ENCODE peak calls at places on chromosomes 4 and X, in eight cellular contexts. One of them, this sample, is unnamed.
A peak's percentile ranks its signal among the peaks of the same experiment; 100 is the strongest.

GRCh38 chr4:9952415-9952950 is 68.8 kb downstream of the SLC2A9 start:
- DNase-seq in A673: no peak
- DNase-seq in neural progenitor cell: no peak
- DNase-seq in psoas muscle: no peak
- DNase-seq in uterus: no peak
- DNase-seq in aorta: no peak
- DNase-seq in pancreas: no peak
- DNase-seq in CD8-positive, alpha-beta memory T cell: no peak
- DNase-seq in this sample: no peak

GRCh38 chrX:72492499-72492898 is 80.1 kb downstream of the HDAC8 start:
- DNase-seq in CD8-positive, alpha-beta memory T cell: no peak
- DNase-seq in uterus: no peak
- DNase-seq in neural progenitor cell: no peak
- DNase-seq in aorta: no peak
- DNase-seq in A673: no peak
- DNase-seq in pancreas: no peak
- DNase-seq in psoas muscle: no peak
- DNase-seq in this sample: no peak

GRCh38 chr4:106763044-106763443 is 273.1 kb downstream of the DKK2 start:
- DNase-seq in psoas muscle: no peak
- DNase-seq in uterus: no peak
- DNase-seq in aorta: no peak
- DNase-seq in A673: no peak
- DNase-seq in CD8-positive, alpha-beta memory T cell: no peak
- DNase-seq in pancreas: no peak
- DNase-seq in neural progenitor cell: peak; percentile 67
- DNase-seq in this sample: no peak

GRCh38 chr4:176323511-176324160 is 3.9 kb downstream of the SPCS3 start:
- DNase-seq in aorta: no peak
- DNase-seq in uterus: no peak
- DNase-seq in A673: no peak
- DNase-seq in pancreas: no peak
- DNase-seq in CD8-positive, alpha-beta memory T cell: no peak
- DNase-seq in psoas muscle: no peak
- DNase-seq in neural progenitor cell: no peak
- DNase-seq in this sample: no peak

GRCh38 chr4:186902361-186902760 is 178.7 kb upstream of the FAT1 start:
- DNase-seq in A673: no peak
- DNase-seq in aorta: no peak
- DNase-seq in psoas muscle: no peak
- DNase-seq in neural progenitor cell: no peak
- DNase-seq in uterus: no peak
- DNase-seq in CD8-positive, alpha-beta memory T cell: no peak
- DNase-seq in pancreas: no peak
- DNase-seq in this sample: no peak

GRCh38 chr4:78945638-78946179 is 6.5 kb upstream of the PAQR3 start:
- DNase-seq in neural progenitor cell: no peak
- DNase-seq in psoas muscle: no peak
- DNase-seq in A673: no peak
- DNase-seq in pancreas: no peak
- DNase-seq in uterus: no peak
- DNase-seq in CD8-positive, alpha-beta memory T cell: no peak
- DNase-seq in aorta: no peak
- DNase-seq in this sample: no peak

GRCh38 chrX:136496768-136497555 is 430 bp upstream of the HTATSF1 start:
- DNase-seq in psoas muscle: peak; percentile 84
- DNase-seq in CD8-positive, alpha-beta memory T cell: peak; percentile 92
- DNase-seq in uterus: peak; percentile 90
- DNase-seq in aorta: peak; percentile 92
- DNase-seq in A673: peak; percentile 93
- DNase-seq in pancreas: peak; percentile 86
- DNase-seq in neural progenitor cell: peak; percentile 92
- DNase-seq in this sample: peak; percentile 91

GRCh38 chr4:169956441-169956840 is 69.8 kb downstream of the MFAP3L start:
- DNase-seq in A673: no peak
- DNase-seq in neural progenitor cell: peak; percentile 33
- DNase-seq in psoas muscle: no peak
- DNase-seq in aorta: no peak
- DNase-seq in uterus: no peak
- DNase-seq in CD8-positive, alpha-beta memory T cell: no peak
- DNase-seq in pancreas: no peak
- DNase-seq in this sample: no peak

GRCh38 chr4:124710253-124710849 is 2.2 kb downstream of the ANKRD50 start:
- DNase-seq in psoas muscle: no peak
- DNase-seq in pancreas: no peak
- DNase-seq in aorta: no peak
- DNase-seq in A673: no peak
- DNase-seq in neural progenitor cell: peak; percentile 1
- DNase-seq in CD8-positive, alpha-beta memory T cell: no peak
- DNase-seq in uterus: no peak
- DNase-seq in this sample: no peak

GRCh38 chr4:76420901-76421581 is at the start of gene CCDC158:
- DNase-seq in uterus: no peak
- DNase-seq in CD8-positive, alpha-beta memory T cell: no peak
- DNase-seq in aorta: peak; percentile 83
- DNase-seq in A673: no peak
- DNase-seq in pancreas: peak; percentile 75
- DNase-seq in psoas muscle: peak; percentile 28
- DNase-seq in neural progenitor cell: no peak
- DNase-seq in this sample: peak; percentile 22

GRCh38 chr4:101086801-101087586 is 260.3 kb downstream of the PPP3CA start:
- DNase-seq in psoas muscle: no peak
- DNase-seq in uterus: no peak
- DNase-seq in CD8-positive, alpha-beta memory T cell: no peak
- DNase-seq in A673: peak; percentile 22
- DNase-seq in aorta: no peak
- DNase-seq in neural progenitor cell: peak; percentile 57
- DNase-seq in pancreas: no peak
- DNase-seq in this sample: no peak

GRCh38 chr4:97670703-97671269 is 472.5 kb downstream of the STPG2 start:
- DNase-seq in A673: no peak
- DNase-seq in CD8-positive, alpha-beta memory T cell: no peak
- DNase-seq in pancreas: no peak
- DNase-seq in uterus: no peak
- DNase-seq in aorta: no peak
- DNase-seq in psoas muscle: no peak
- DNase-seq in neural progenitor cell: no peak
- DNase-seq in this sample: no peak

GRCh38 chrX:110414679-110415439 is 56.2 kb downstream of the RTL9 start:
- DNase-seq in aorta: no peak
- DNase-seq in uterus: no peak
- DNase-seq in psoas muscle: no peak
- DNase-seq in pancreas: no peak
- DNase-seq in CD8-positive, alpha-beta memory T cell: no peak
- DNase-seq in neural progenitor cell: no peak
- DNase-seq in A673: no peak
- DNase-seq in this sample: no peak

GRCh38 chr4:145545538-145546224 is 64.0 kb downstream of the SMAD1 start:
- DNase-seq in A673: peak; percentile 77
- DNase-seq in aorta: no peak
- DNase-seq in CD8-positive, alpha-beta memory T cell: no peak
- DNase-seq in psoas muscle: no peak
- DNase-seq in neural progenitor cell: no peak
- DNase-seq in pancreas: no peak
- DNase-seq in uterus: peak; percentile 58
- DNase-seq in this sample: peak; percentile 20

GRCh38 chrX:54481751-54482150 is 14.3 kb downstream of the FGD1 start:
- DNase-seq in neural progenitor cell: no peak
- DNase-seq in aorta: no peak
- DNase-seq in pancreas: no peak
- DNase-seq in A673: no peak
- DNase-seq in uterus: no peak
- DNase-seq in psoas muscle: no peak
- DNase-seq in CD8-positive, alpha-beta memory T cell: no peak
- DNase-seq in this sample: no peak

GRCh38 chr4:26326791-26327190 is 6.0 kb downstream of the RBPJ start:
- DNase-seq in uterus: no peak
- DNase-seq in aorta: no peak
- DNase-seq in A673: no peak
- DNase-seq in neural progenitor cell: no peak
- DNase-seq in CD8-positive, alpha-beta memory T cell: no peak
- DNase-seq in psoas muscle: no peak
- DNase-seq in pancreas: no peak
- DNase-seq in this sample: no peak

GRCh38 chrX:132489256-132490085 is 633 bp upstream of the MBNL3 start:
- DNase-seq in A673: peak; percentile 61
- DNase-seq in psoas muscle: peak; percentile 66
- DNase-seq in aorta: peak; percentile 84
- DNase-seq in CD8-positive, alpha-beta memory T cell: peak; percentile 72
- DNase-seq in neural progenitor cell: peak; percentile 66
- DNase-seq in pancreas: peak; percentile 82
- DNase-seq in uterus: peak; percentile 59
- DNase-seq in this sample: peak; percentile 55

GRCh38 chrX:12489341-12489740 is 301.9 kb upstream of the PRPS2 start:
- DNase-seq in CD8-positive, alpha-beta memory T cell: no peak
- DNase-seq in A673: no peak
- DNase-seq in neural progenitor cell: no peak
- DNase-seq in uterus: no peak
- DNase-seq in aorta: no peak
- DNase-seq in pancreas: no peak
- DNase-seq in psoas muscle: no peak
- DNase-seq in this sample: no peak

GRCh38 chr4:48027653-48028052 is 11.1 kb downstream of the NIPAL1 start:
- DNase-seq in pancreas: no peak
- DNase-seq in psoas muscle: no peak
- DNase-seq in aorta: no peak
- DNase-seq in A673: no peak
- DNase-seq in CD8-positive, alpha-beta memory T cell: no peak
- DNase-seq in uterus: no peak
- DNase-seq in neural progenitor cell: no peak
- DNase-seq in this sample: no peak

GRCh38 chr4:27775156-27775555 is 914.5 kb downstream of the STIM2 start:
- DNase-seq in neural progenitor cell: peak; percentile 15
- DNase-seq in psoas muscle: no peak
- DNase-seq in uterus: no peak
- DNase-seq in A673: no peak
- DNase-seq in pancreas: no peak
- DNase-seq in aorta: no peak
- DNase-seq in CD8-positive, alpha-beta memory T cell: no peak
- DNase-seq in this sample: no peak

GRCh38 chr4:78336093-78336943 is 215.3 kb upstream of the ANXA3 start:
- DNase-seq in uterus: no peak
- DNase-seq in A673: peak; percentile 7
- DNase-seq in pancreas: no peak
- DNase-seq in psoas muscle: no peak
- DNase-seq in neural progenitor cell: no peak
- DNase-seq in aorta: no peak
- DNase-seq in CD8-positive, alpha-beta memory T cell: no peak
- DNase-seq in this sample: peak; percentile 15

GRCh38 chr4:112252234-112252633 is 20.6 kb downstream of the AP1AR start:
- DNase-seq in CD8-positive, alpha-beta memory T cell: no peak
- DNase-seq in aorta: no peak
- DNase-seq in pancreas: no peak
- DNase-seq in neural progenitor cell: no peak
- DNase-seq in A673: no peak
- DNase-seq in uterus: no peak
- DNase-seq in psoas muscle: no peak
- DNase-seq in this sample: no peak

GRCh38 chrX:40867352-40867751 is 132.0 kb upstream of the MED14 start:
- DNase-seq in CD8-positive, alpha-beta memory T cell: no peak
- DNase-seq in uterus: no peak
- DNase-seq in neural progenitor cell: no peak
- DNase-seq in pancreas: no peak
- DNase-seq in psoas muscle: no peak
- DNase-seq in A673: peak; percentile 40
- DNase-seq in aorta: no peak
- DNase-seq in this sample: no peak

GRCh38 chr4:40246547-40246900 is 49.7 kb downstream of the RHOH start:
- DNase-seq in A673: no peak
- DNase-seq in aorta: no peak
- DNase-seq in CD8-positive, alpha-beta memory T cell: no peak
- DNase-seq in pancreas: no peak
- DNase-seq in uterus: no peak
- DNase-seq in psoas muscle: no peak
- DNase-seq in neural progenitor cell: no peak
- DNase-seq in this sample: no peak
- H3K36me3 ChIP-seq in A673: peaks cover 56% of the 10 kb centered on the region
- H3K36me3 ChIP-seq in aorta: no peaks in the 10 kb centered on the region
- H3K36me3 ChIP-seq in CD8-positive, alpha-beta memory T cell: peaks cover 25% of the 10 kb centered on the region
- H3K36me3 ChIP-seq in pancreas: no peaks in the 10 kb centered on the region
- H3K36me3 ChIP-seq in uterus: no peaks in the 10 kb centered on the region
- H3K36me3 ChIP-seq in psoas muscle: no peaks in the 10 kb centered on the region
- H3K36me3 ChIP-seq in neural progenitor cell: no peaks in the 10 kb centered on the region
- H3K36me3 ChIP-seq in this sample: no peaks in the 10 kb centered on the region

GRCh38 chr4:94484818-94485217 is 33.1 kb downstream of the PDLIM5 start:
- DNase-seq in A673: no peak
- DNase-seq in CD8-positive, alpha-beta memory T cell: no peak
- DNase-seq in psoas muscle: no peak
- DNase-seq in uterus: no peak
- DNase-seq in pancreas: no peak
- DNase-seq in neural progenitor cell: no peak
- DNase-seq in aorta: no peak
- DNase-seq in this sample: no peak
- H3K4me1 ChIP-seq in A673: peaks cover 47% of the 10 kb centered on the region
- H3K4me1 ChIP-seq in CD8-positive, alpha-beta memory T cell: no peaks in the 10 kb centered on the region
- H3K4me1 ChIP-seq in psoas muscle: peaks cover 89% of the 10 kb centered on the region
- H3K4me1 ChIP-seq in uterus: peaks cover 4% of the 10 kb centered on the region
- H3K4me1 ChIP-seq in pancreas: peaks cover 9% of the 10 kb centered on the region
- H3K4me1 ChIP-seq in neural progenitor cell: peaks cover 8% of the 10 kb centered on the region
- H3K4me1 ChIP-seq in aorta: peaks cover 11% of the 10 kb centered on the region
- H3K4me1 ChIP-seq in this sample: no peaks in the 10 kb centered on the region

DNA sequence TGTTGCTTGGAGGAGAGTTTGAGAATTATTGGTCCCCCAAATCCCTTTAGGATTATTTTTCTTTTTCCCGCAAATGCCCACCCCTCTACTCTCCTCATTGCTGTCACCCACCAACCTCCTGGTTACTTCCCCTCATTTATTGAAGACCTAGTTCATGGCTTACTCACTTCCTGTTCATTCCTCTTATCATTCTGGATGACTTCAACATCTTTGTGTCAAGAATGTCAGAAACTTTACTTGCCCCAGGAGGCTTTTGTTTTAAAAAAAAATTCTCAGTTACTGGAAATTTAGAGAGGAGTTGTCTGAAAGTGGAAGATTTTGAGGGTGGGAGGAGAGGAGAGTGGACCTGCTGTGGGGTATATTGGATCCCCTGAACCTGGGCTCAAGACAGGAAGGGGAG is 69.7 kb upstream of the ESX1 start:
- DNase-seq in aorta: no peak
- DNase-seq in neural progenitor cell: no peak
- DNase-seq in A673: peak; percentile 12
- DNase-seq in CD8-positive, alpha-beta memory T cell: no peak
- DNase-seq in pancreas: no peak
- DNase-seq in uterus: no peak
- DNase-seq in psoas muscle: no peak
- DNase-seq in this sample: no peak
- H3K27me3 ChIP-seq in aorta: no peaks in the 10 kb centered on the region
- H3K27me3 ChIP-seq in neural progenitor cell: no peaks in the 10 kb centered on the region
- H3K27me3 ChIP-seq in A673: peaks cover 7% of the 10 kb centered on the region
- H3K27me3 ChIP-seq in CD8-positive, alpha-beta memory T cell: no peaks in the 10 kb centered on the region
- H3K27me3 ChIP-seq in pancreas: peaks cover 6% of the 10 kb centered on the region
- H3K27me3 ChIP-seq in uterus: no peaks in the 10 kb centered on the region
- H3K27me3 ChIP-seq in psoas muscle: peaks cover 11% of the 10 kb centered on the region
- H3K27me3 ChIP-seq in this sample: no peaks in the 10 kb centered on the region

GRCh38 chr4:82968972-82969371 is 41.7 kb downstream of the LIN54 start:
- DNase-seq in uterus: no peak
- DNase-seq in pancreas: no peak
- DNase-seq in CD8-positive, alpha-beta memory T cell: no peak
- DNase-seq in A673: no peak
- DNase-seq in neural progenitor cell: no peak
- DNase-seq in aorta: no peak
- DNase-seq in psoas muscle: no peak
- DNase-seq in this sample: no peak

GRCh38 chr4:82965763-82966162 is 44.9 kb downstream of the LIN54 start:
- DNase-seq in neural progenitor cell: no peak
- DNase-seq in pancreas: no peak
- DNase-seq in CD8-positive, alpha-beta memory T cell: no peak
- DNase-seq in uterus: no peak
- DNase-seq in A673: no peak
- DNase-seq in psoas muscle: no peak
- DNase-seq in aorta: no peak
- DNase-seq in this sample: no peak

GRCh38 chr4:82969414-82969813 is 41.2 kb downstream of the LIN54 start:
- DNase-seq in pancreas: no peak
- DNase-seq in psoas muscle: no peak
- DNase-seq in uterus: no peak
- DNase-seq in aorta: no peak
- DNase-seq in neural progenitor cell: no peak
- DNase-seq in CD8-positive, alpha-beta memory T cell: no peak
- DNase-seq in A673: no peak
- DNase-seq in this sample: no peak
- H3K36me3 ChIP-seq in pancreas: no peaks in the 10 kb centered on the region
- H3K36me3 ChIP-seq in psoas muscle: peaks cover 44% of the 10 kb centered on the region
- H3K36me3 ChIP-seq in uterus: no peaks in the 10 kb centered on the region
- H3K36me3 ChIP-seq in aorta: peaks cover 5% of the 10 kb centered on the region
- H3K36me3 ChIP-seq in neural progenitor cell: peaks cover 9% of the 10 kb centered on the region
- H3K36me3 ChIP-seq in CD8-positive, alpha-beta memory T cell: peaks cover 4% of the 10 kb centered on the region
- H3K36me3 ChIP-seq in A673: peaks cover 4% of the 10 kb centered on the region
- H3K36me3 ChIP-seq in this sample: no peaks in the 10 kb centered on the region